ENCODE peak calls at places on chromosomes 2 and 18, in five cellular contexts. F is GM23248, Q is endothelial cell of umbilical vein, C is PC-3, U is astrocyte. X is an unnamed sample.
A peak's percentile ranks its signal among the peaks of the same experiment; 100 is the strongest.

GRCh38 chr2:95346236-95346737 is 49.1 kb downstream of the KCNIP3 start:
- DNase-seq in C (peak; percentile 75), U (no peak), F (peak; percentile 86), Q (no peak), X (peak; percentile 64)

GRCh38 chr2:146994246-146994645 is 850.6 kb upstream of the ACVR2A start:
- DNase-seq in U (no peak), C (no peak), Q (no peak), F (no peak), X (no peak)

GRCh38 chr2:109419960-109420370 is 193.8 kb downstream of the SEPTIN10 start:
- DNase-seq in C (peak; percentile 25), Q (peak; percentile 43), F (peak; percentile 55), U (peak; percentile 42), X (no peak)

GRCh38 chr18:42078711-42079110 is 123.7 kb downstream of the PIK3C3 start:
- DNase-seq in Q (no peak), U (peak; percentile 51), F (no peak), C (no peak), X (no peak)

GRCh38 chr2:220198911-220199310 is 571.5 kb downstream of the SLC4A3 start:
- DNase-seq in U (peak; percentile 86), F (peak; percentile 95), Q (no peak), C (peak; percentile 83), X (no peak)

GRCh38 chr18:23354625-23355024 is 98.5 kb upstream of the RIOK3 start:
- DNase-seq in C (peak; percentile 60), Q (peak; percentile 51), U (peak; percentile 81), F (peak; percentile 51), X (peak; percentile 48)

GRCh38 chr18:46155652-46156051 is 51.5 kb downstream of the HAUS1 start:
- DNase-seq in U (peak; percentile 93), Q (no peak), C (peak; percentile 66), F (peak; percentile 95), X (no peak)

GRCh38 chr2:25255745-25256485 is 85.8 kb downstream of the DNMT3A start:
- DNase-seq in U (no peak), Q (no peak), C (no peak), F (no peak), X (no peak)

GRCh38 chr2:196431957-196432356 is 207.6 kb upstream of the CCDC150 start:
- DNase-seq in Q (peak; percentile 28), U (no peak), C (peak; percentile 56), F (peak; percentile 31), X (no peak)

GRCh38 chr2:133296396-133296795 is 271.9 kb downstream of the NCKAP5 start:
- DNase-seq in C (no peak), Q (no peak), U (no peak), F (peak; percentile 24), X (no peak)

GRCh38 chr2:47844162-47844561 is 61.2 kb downstream of the MSH6 start:
- DNase-seq in Q (no peak), C (no peak), F (no peak), U (no peak), X (no peak)

GRCh38 chr2:56017784-56018183 is 94.2 kb upstream of the EFEMP1 start:
- DNase-seq in Q (peak; percentile 75), F (no peak), C (no peak), U (no peak), X (no peak)

GRCh38 chr2:236309669-236310029 is 45.4 kb upstream of the ASB18 start:
- DNase-seq in U (peak; percentile 3), F (peak; percentile 47), Q (peak; percentile 39), C (no peak), X (peak; percentile 52)

GRCh38 chr18:53984021-53984420 is 240.4 kb downstream of the MBD2 start:
- DNase-seq in F (peak; percentile 28), Q (no peak), C (peak; percentile 88), U (no peak), X (no peak)

GRCh38 chr2:53216805-53217204 is 550.8 kb upstream of the CHAC2 start:
- DNase-seq in Q (no peak), C (no peak), F (no peak), U (no peak), X (no peak)

GRCh38 chr18:6058941-6059340 is 163.6 kb upstream of the TMEM200C start:
- DNase-seq in Q (no peak), U (peak; percentile 89), F (peak; percentile 79), C (peak; percentile 14), X (peak; percentile 6)

GRCh38 chr2:20205069-20205468 is 19.9 kb downstream of the SDC1 start:
- DNase-seq in U (no peak), Q (no peak), F (no peak), C (no peak), X (no peak)

GRCh38 chr2:113273031-113273551 is 5.6 kb downstream of the PAX8 start:
- DNase-seq in C (no peak), F (peak; percentile 46), U (no peak), Q (no peak), X (peak; percentile 57)

GRCh38 chr2:64359892-64360657 is 93.9 kb upstream of the LGALSL start:
- DNase-seq in C (peak; percentile 99), F (peak; percentile 99), U (peak; percentile 89), Q (peak; percentile 80), X (peak; percentile 92)

DNA sequence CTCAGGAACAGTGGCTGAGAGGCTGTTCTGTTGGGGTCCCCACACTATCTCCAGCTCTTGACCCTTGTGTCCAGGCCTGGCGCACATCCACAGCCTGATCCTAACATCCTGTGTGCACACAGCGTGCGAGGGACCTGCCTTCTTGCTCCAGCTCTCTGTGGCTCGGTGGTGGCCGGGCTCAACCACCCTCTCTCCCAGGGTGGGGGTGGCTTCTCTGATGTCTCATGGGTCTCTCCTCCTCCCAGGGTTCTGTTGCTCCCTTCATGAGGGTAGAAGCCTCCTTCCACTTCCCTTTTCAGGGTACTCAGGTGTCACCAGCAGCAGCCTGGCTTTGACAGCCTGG is 196.9 kb upstream of the RAB6C start:
- DNase-seq in C (no peak), U (no peak), Q (no peak), F (no peak), X (no peak)
- TF ChIP-seq EZH2 in C (no peak), U (no peak), Q (no peak), F (no peak), X (no peak)

GRCh38 chr2:200383380-200384110 is 77.1 kb downstream of the SPATS2L start:
- DNase-seq in Q (peak; percentile 83), C (no peak), U (peak; percentile 73), F (peak; percentile 72), X (no peak)
- H3K4me1 ChIP-seq in Q (peaks cover 35% of the 10 kb centered on the region), C (peaks cover 21% of the 10 kb centered on the region), U (peaks cover 35% of the 10 kb centered on the region), F (peaks cover 37% of the 10 kb centered on the region), X (peaks cover 30% of the 10 kb centered on the region)

DNA sequence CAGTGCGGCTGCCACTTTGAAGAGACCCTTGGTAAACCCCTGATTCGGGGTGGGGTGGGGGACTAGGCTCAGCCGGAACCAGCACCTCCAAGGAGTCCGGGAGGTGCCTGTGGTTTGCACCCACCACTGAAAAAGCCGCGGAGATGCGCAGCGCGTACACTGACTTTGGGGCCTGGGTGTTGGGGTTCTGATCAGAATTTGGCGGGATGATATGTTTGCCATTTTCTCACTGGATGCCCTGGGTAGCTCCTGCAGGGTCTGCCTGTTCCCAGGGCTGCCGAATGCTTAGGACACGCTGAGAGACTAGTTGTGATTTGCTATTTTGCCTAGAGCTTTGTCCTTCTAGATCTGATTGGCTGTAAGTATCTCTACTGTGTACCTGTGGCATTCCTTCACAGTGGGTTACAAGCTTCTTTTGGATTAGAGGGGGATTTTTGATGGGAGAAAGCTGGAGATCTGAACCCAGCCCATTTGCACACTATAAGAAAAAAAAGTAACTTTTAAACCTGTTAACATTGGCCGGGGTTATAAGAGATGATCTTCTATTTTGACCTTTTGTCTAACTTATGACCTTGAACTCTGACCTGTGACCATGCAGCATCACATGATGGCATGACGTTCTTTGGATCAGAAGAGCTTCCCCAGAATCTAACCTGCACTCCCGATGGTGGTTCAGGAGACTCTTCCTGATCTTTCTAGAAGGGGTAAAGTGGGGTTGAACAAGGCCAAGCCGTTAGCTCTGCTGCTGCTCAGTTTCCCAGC is 1.6 kb downstream of the KCNE4 start:
- DNase-seq in F (no peak), C (no peak), Q (no peak), U (no peak), X (no peak)
- H3K27ac ChIP-seq in F (peak overlapping the region; percentile 84), C (no peak overlapping the region), Q (no peak overlapping the region), U (peak overlapping the region; percentile 79), X (peak overlapping the region; percentile 81)

GRCh38 chr2:240934701-240935100 is 28.6 kb downstream of the CROCC2 start:
- DNase-seq in C (no peak), U (no peak), F (no peak), Q (no peak), X (no peak)

GRCh38 chr2:240932001-240932723 is 26.0 kb downstream of the CROCC2 start:
- DNase-seq in F (no peak), U (no peak), C (no peak), Q (no peak), X (no peak)

GRCh38 chr2:240932724-240933047 is 26.6 kb downstream of the CROCC2 start:
- DNase-seq in C (no peak), Q (no peak), F (no peak), U (no peak), X (no peak)

GRCh38 chr2:240933966-240934700 is 28.0 kb downstream of the CROCC2 start:
- DNase-seq in U (no peak), F (no peak), Q (no peak), C (no peak), X (no peak)

DNA sequence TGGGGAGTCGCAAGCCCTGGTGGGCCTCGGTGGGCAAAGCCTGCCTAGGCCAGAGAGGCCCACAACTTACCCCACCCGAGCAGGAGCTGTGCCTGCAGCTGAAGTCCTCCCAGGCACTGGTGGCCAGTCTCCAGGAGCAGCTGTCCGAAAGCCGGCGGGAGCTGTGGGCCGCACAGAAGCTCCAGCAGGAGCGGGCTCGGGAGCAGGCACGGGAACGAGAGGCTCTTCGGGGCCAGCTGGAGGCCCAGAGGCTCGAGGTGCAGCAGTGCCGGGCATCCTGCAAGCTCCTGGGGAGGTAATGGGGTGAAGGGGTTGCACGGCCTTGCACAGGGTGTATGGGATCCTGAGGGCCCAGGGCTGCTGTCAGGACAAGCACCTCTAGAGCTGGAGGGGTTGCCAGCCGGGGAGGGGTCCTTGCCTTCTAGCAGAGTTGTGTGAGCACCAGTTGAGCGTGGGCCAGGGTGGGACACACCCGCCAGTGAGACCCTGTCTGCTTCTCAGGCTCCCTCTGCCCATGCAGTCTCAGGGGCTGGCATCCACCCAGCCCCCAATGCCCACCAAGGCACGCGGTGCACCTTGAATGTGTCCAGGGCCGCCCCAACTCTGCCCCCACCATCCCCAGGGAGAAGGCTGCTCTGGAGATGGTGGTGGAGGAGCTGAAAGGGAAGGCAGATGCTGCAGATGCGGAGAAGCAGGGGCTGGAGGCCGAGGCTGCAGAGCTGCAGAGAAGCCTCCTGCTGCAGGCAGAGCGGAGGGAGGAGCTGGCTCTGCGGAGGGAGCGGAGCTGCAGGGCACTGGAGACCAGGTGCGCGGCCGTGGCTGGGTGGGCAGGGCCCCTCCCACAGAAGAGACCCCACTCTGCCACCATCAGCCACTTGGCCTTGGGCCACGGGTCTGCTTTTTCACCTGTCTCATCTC is 27.2 kb downstream of the CROCC2 start:
- DNase-seq in F (no peak), Q (no peak), U (no peak), C (no peak), X (no peak)
- TF ChIP-seq EZH2 in F (no peak), Q (no peak), U (no peak), C (no peak), X (no peak)

GRCh38 chr2:98702127-98702802 is 28.7 kb downstream of the MGAT4A start:
- DNase-seq in C (no peak), F (no peak), U (no peak), Q (peak; percentile 43), X (peak; percentile 73)

GRCh38 chr2:98703738-98704137 is 27.2 kb downstream of the MGAT4A start:
- DNase-seq in C (no peak), F (no peak), Q (no peak), U (no peak), X (no peak)

GRCh38 chr2:98704499-98705332 is 26.2 kb downstream of the MGAT4A start:
- DNase-seq in F (no peak), Q (no peak), C (no peak), U (no peak), X (peak; percentile 64)

GRCh38 chr2:98701230-98701629 is 29.7 kb downstream of the MGAT4A start:
- DNase-seq in U (no peak), C (peak; percentile 30), Q (peak; percentile 92), F (peak; percentile 20), X (no peak)

GRCh38 chr2:98702896-98703620 is 27.9 kb downstream of the MGAT4A start:
- DNase-seq in U (no peak), F (no peak), C (no peak), Q (peak; percentile 63), X (peak; percentile 16)
- H3K4me1 ChIP-seq in U (no peaks in the 10 kb centered on the region), F (no peaks in the 10 kb centered on the region), C (peaks cover 18% of the 10 kb centered on the region), Q (peaks cover 36% of the 10 kb centered on the region), X (peaks cover 36% of the 10 kb centered on the region)

X was measured in hepatocyte.